ENCODE peak calls at places on chromosomes 16 and 17, in ten cellular contexts. Y is stimulated activated naive CD8-positive, alpha-beta T cell treated with anti-CD3 and anti-CD28 coated beads, Interleukin-15, Interleukin-2, amounts not matched to agents 100 U/mL and 50 U/mL, for 24 hours; B is NCI-H460; X is stimulated activated CD4-positive, alpha-beta T cell treated with anti-CD3 and anti-CD28 coated beads, Interleukin-1b, Interleukin-23, amount 100 ng/mL, for 48 hours; S is memory B cell; Q is activated T-cell treated with anti-CD3 and anti-CD28 coated beads for 1 hour; W is C1 segment of cervical spinal cord; E is CD8-positive, alpha-beta T cell; C is RWPE1; Z is GM13976. F is an unnamed sample.
A peak's percentile ranks its signal among the peaks of the same experiment; 100 is the strongest.

GRCh38 chr17:18877104-18877503 is 19.2 kb downstream of the PRPSAP2 start:
- DNase-seq in Y (no peak), B (no peak), X (no peak), S (no peak), Q (no peak), W (no peak), E (no peak), C (peak; percentile 57), Z (no peak), F (no peak)

GRCh38 chr16:85936761-85937343 is 37.9 kb downstream of the IRF8 start:
- DNase-seq in Y (no peak), B (no peak), X (peak; percentile 50), S (no peak), Q (no peak), W (no peak), E (no peak), C (no peak), Z (no peak), F (no peak)

GRCh38 chr17:75759457-75759856 is 5.5 kb downstream of the GALK1 start:
- DNase-seq in Y (no peak), B (no peak), X (no peak), S (no peak), Q (no peak), W (no peak), E (no peak), C (no peak), Z (no peak), F (no peak)

GRCh38 chr17:68441064-68441770 is 16.1 kb downstream of the WIPI1 start:
- DNase-seq in Y (no peak), B (no peak), X (no peak), S (no peak), Q (no peak), W (no peak), E (no peak), C (no peak), Z (no peak), F (no peak)

GRCh38 chr17:7851438-7852261 is 3.2 kb upstream of the TMEM88 start:
- DNase-seq in Y (peak; percentile 96), B (peak; percentile 87), X (peak; percentile 92), S (peak; percentile 96), Q (peak; percentile 91), W (peak; percentile 73), E (peak; percentile 91), C (peak; percentile 83), Z (peak; percentile 93), F (no peak)

GRCh38 chr16:78249832-78250231 is 150.4 kb downstream of the WWOX start:
- DNase-seq in Y (no peak), B (no peak), X (no peak), S (no peak), Q (no peak), W (no peak), E (no peak), C (no peak), Z (no peak), F (no peak)

GRCh38 chr16:22348296-22348695 is 26.1 kb downstream of the CDR2 start:
- DNase-seq in Y (no peak), B (no peak), X (no peak), S (no peak), Q (no peak), W (no peak), E (no peak), C (peak; percentile 84), Z (no peak), F (no peak)

GRCh38 chr17:73286863-73287296 is 24.9 kb downstream of the CDC42EP4 start:
- DNase-seq in Y (no peak), B (no peak), X (no peak), S (no peak), Q (no peak), W (no peak), E (no peak), C (peak; percentile 64), Z (no peak), F (no peak)

GRCh38 chr17:74201250-74201649 is 2.2 kb upstream of the RPL38 start:
- DNase-seq in Y (no peak), B (no peak), X (no peak), S (no peak), Q (no peak), W (no peak), E (no peak), C (peak; percentile 54), Z (no peak), F (no peak)

GRCh38 chr16:1708083-1708767 is 2.2 kb downstream of the MAPK8IP3 start:
- DNase-seq in Y (no peak), B (no peak), X (no peak), S (no peak), Q (no peak), W (no peak), E (no peak), C (no peak), Z (no peak), F (no peak)

GRCh38 chr16:72189865-72190371 is 18.0 kb upstream of the PMFBP1 start:
- DNase-seq in Y (no peak), B (no peak), X (no peak), S (no peak), Q (no peak), W (no peak), E (no peak), C (peak; percentile 26), Z (no peak), F (no peak)

GRCh38 chr17:8163978-8164814 is 1.4 kb upstream of the VAMP2 start:
- DNase-seq in Y (peak; percentile 85), B (no peak), X (peak; percentile 82), S (no peak), Q (peak; percentile 52), W (peak; percentile 55), E (peak; percentile 69), C (no peak), Z (no peak), F (no peak)

GRCh38 chr16:17365591-17366298 is 105.0 kb downstream of the XYLT1 start:
- DNase-seq in Y (no peak), B (no peak), X (no peak), S (no peak), Q (no peak), W (no peak), E (no peak), C (no peak), Z (no peak), F (no peak)

F was measured in GM18507.